ENCODE peak calls at places on chromosomes 4 and X, in five cellular contexts. C is GM23248, W is fibroblast of lung, O is neuronal stem cell, Y is GM23338. Z is an unnamed sample. For H3K4me1, the result is how much of the 10 kb centered on the place peaks cover.

GRCh38 chrX:145552643-145553042 is 265.0 kb upstream of the SLITRK2 start:
- DNase-seq in C (no peak), O (no peak), Y (peak), W (no peak), Z (no peak)

GRCh38 chrX:29653721-29654120 is 561.6 kb upstream of the MAGEB2 start:
- DNase-seq in Y (no peak), C (no peak), W (no peak), O (no peak), Z (no peak)

GRCh38 chr4:140754918-140755810 is 1.0 kb downstream of the TBC1D9 start:
- DNase-seq in O (no peak), Y (peak), C (peak), W (no peak), Z (no peak)

GRCh38 chr4:177671845-177672244 is 229.6 kb upstream of the AGA start:
- DNase-seq in Y (no peak), W (no peak), O (no peak), C (no peak), Z (no peak)

GRCh38 chrX:20026278-20026677 is 35.4 kb upstream of the BCLAF3 start:
- DNase-seq in Y (no peak), O (no peak), C (peak), W (peak), Z (no peak)

GRCh38 chr4:187019896-187020295 is 296.2 kb upstream of the FAT1 start:
- DNase-seq in C (no peak), W (no peak), Y (peak), O (no peak), Z (no peak)

GRCh38 chrX:41720125-41720780 is 3.7 kb upstream of the GPR82 start:
- DNase-seq in W (peak), O (no peak), C (peak), Y (no peak), Z (peak)

GRCh38 chr4:1991596-1992434 is 17.0 kb downstream of the NELFA start:
- DNase-seq in W (no peak), C (no peak), O (no peak), Y (no peak), Z (no peak)

GRCh38 chrX:141320801-141321200 is 78.5 kb upstream of the SPANXC start:
- DNase-seq in Y (no peak), O (no peak), W (no peak), C (no peak), Z (no peak)

GRCh38 chr4:3423952-3424351 is 17.8 kb upstream of the HGFAC start:
- DNase-seq in C (no peak), W (no peak), Y (no peak), O (no peak), Z (no peak)

GRCh38 chrX:55450259-55450658 is 1.7 kb upstream of the MAGEH1 start:
- DNase-seq in W (no peak), C (peak), Y (peak), O (no peak), Z (no peak)

GRCh38 chrX:109475174-109475891 is 6.6 kb downstream of the GUCY2F start:
- DNase-seq in W (peak), O (peak), Y (peak), C (peak), Z (no peak)

GRCh38 chr4:184310881-184311709 is 93.4 kb upstream of the ENPP6 start:
- DNase-seq in O (no peak), Y (no peak), C (no peak), W (no peak), Z (no peak)

GRCh38 chr4:148021706-148022105 is 289.8 kb downstream of the ARHGAP10 start:
- DNase-seq in O (no peak), W (no peak), Y (no peak), C (no peak), Z (no peak)

GRCh38 chr4:3348621-3349020 is 55.8 kb downstream of the RGS12 start:
- DNase-seq in C (no peak), O (no peak), W (no peak), Y (no peak), Z (no peak)

GRCh38 chrX:36978886-36979285 is 29.3 kb upstream of the FAM47C start:
- DNase-seq in O (no peak), W (peak), Y (no peak), C (peak), Z (no peak)

GRCh38 chrX:153919281-153919680 is 6.8 kb downstream of the ARHGAP4 start:
- DNase-seq in O (no peak), Y (no peak), W (no peak), C (no peak), Z (no peak)
- H3K4me2 ChIP-seq in O (no peak), Y (no peak), W (no peak), C (no peak), Z (no peak)

GRCh38 chr4:51851090-51851936 is 8.4 kb downstream of the DCUN1D4 start:
- DNase-seq in C (no peak), O (no peak), W (no peak), Y (no peak), Z (peak)
- H3K4me1 ChIP-seq in C (under half), O (under half), W (under half), Y (half or more), Z (under half)

GRCh38 chr4:33722254-33722653 is 2522.1 kb downstream of the ARAP2 start:
- DNase-seq in W (peak), C (peak), O (no peak), Y (no peak), Z (no peak)

GRCh38 chr4:33724685-33725084 is 2519.6 kb downstream of the ARAP2 start:
- DNase-seq in W (peak), O (no peak), Y (peak), C (no peak), Z (no peak)

GRCh38 chr4:33725861-33726260 is 2518.5 kb downstream of the ARAP2 start:
- DNase-seq in O (no peak), Y (no peak), W (no peak), C (no peak), Z (no peak)

GRCh38 chr4:33722800-33723511 is 2521.4 kb downstream of the ARAP2 start:
- DNase-seq in O (no peak), Y (no peak), C (peak), W (peak), Z (no peak)
- H3K4me2 ChIP-seq in O (no peak), Y (no peak), C (peak), W (no peak), Z (no peak)

DNA sequence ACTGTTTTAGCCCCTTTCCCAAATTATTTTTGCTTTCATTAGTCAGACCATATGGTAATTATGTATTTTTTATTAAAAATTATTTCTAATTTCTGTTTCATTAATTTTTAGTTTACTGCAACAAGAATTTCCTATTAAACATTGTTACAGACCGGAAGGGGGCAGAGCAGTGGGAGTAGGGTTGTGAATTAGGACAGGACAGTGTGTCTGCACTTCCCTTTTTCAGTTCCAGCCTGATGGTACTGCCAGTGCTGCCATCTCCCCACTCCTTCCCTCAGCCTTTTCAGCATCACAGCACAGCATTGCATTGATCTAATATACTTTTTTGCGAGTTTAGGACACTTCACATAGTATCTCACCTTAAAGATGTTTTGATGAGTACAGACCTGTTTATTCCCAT is 76.5 kb downstream of the STIM2 start:
- DNase-seq in O (no peak), Y (no peak), C (no peak), W (no peak), Z (peak)
- H3K4me1 ChIP-seq in O (under half), Y (under half), C (under half), W (under half), Z (under half)

DNA sequence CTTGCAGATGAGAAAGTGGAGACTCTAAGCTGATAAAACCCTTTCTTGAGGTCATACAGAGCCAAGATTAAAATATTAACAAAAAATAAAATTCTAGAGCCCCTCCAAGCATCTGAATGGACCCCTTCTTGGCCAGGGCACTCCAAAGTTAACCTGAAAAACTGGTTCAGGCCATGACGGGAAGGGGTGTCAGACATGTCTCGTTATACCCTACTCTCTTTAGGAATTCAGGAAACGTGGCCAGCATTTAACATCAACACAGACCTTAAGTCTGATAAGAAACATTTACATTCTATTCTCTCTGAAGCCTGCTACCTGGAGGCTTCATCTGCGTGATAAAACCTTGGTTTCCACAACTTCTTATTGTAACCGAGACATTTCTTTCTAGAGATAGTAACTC is 25.8 kb upstream of the BOD1L1 start:
- DNase-seq in W (no peak), C (no peak), O (no peak), Y (no peak), Z (no peak)
- H3K4me2 ChIP-seq in W (no peak), C (no peak), O (no peak), Y (peak), Z (no peak)

DNA sequence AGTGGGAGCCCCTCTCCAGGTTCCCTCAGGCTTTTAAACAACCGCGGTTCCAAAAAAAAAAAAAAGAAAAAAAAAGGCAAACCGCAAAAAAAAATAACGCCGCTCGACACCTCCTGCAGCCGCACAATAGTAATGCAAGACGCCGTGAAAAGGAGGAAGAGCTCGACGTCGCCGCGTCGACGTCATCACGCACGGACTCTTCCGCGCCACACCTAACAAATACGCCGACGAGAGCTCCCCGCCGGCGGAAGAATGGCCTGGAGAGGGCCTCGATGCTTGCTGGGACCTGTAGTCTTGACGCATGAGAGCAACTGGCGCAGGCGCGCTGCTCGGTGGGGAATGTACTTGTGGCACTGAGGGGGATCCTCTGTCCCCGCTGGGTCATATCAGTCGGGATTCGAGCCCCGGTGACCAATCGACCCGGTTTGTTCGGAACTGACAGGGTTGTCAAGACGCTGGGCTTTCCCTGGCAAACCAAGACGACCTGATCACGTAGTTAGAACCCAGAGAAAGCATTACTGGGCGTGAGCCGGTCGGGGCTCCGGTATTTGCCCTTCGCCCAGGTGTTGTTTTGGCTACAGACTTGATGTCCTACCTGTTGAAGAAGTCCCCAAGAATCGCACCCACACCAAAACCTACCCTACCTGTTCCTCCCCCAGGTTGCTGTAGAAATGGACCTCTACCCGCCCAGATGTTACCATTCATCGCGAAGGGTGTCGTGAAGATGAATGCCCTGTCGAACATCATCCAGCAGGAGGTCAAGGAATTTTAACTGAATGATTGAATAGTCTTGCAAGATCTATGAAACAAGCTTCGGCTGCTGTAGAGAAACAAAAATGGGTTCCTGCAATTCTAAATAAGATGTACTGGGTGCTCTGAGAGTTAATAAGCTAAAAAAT is at the start of gene CBR4:
- DNase-seq in Y (peak), O (peak), W (peak), C (peak), Z (peak)
- H3K4me1 ChIP-seq in Y (under half), O (under half), W (under half), C (under half), Z (under half)

DNA sequence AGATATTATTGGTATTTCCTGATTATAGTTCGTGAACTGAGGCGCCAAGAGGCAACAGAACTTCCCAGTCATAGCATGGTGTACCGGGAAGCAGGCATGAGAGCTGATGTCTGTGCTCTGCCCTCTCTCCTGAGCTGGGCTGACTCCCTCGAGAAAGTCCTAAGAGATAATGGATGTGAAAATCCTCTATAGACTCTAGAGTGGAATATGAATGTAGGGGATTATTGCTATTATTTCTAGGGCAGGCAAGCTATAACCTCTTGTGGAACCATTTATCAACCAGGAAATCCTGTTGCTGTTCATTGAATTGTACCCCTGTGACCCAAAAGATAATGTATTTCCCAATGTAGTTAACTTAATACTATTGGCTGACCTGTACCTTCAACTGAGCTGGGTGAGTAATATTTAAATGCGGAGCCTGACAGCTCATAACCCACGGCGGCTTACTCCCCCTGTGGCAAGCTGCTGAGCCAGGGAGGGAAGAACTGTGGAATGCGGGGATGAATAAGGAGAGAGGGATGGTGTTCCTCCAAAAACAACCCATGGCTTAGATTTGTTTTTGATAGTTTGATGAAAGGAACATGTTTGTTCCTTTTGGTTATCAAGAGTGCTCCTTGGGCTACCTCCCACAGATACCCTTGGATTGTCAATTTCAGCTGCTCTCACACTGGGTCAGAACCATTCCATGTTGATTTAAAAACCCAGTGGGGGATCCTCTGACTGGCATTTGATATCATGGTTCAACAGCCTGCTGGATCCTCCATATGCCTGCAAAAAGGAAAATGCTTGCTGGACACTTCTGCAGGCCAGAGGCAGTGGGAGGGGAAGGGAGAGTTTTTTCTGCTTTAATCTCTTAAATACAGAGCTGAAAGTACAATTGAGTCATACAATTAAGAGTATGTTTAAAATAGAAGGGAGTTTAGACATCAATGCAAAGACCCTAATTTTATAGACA is 339.0 kb upstream of the BOD1L1 start:
- DNase-seq in C (peak), W (peak), O (no peak), Y (peak), Z (no peak)
- H3K4me2 ChIP-seq in C (peak), W (no peak), O (no peak), Y (no peak), Z (no peak)

GRCh38 chrX:65687367-65687766 is 19.9 kb downstream of the MSN start:
- DNase-seq in O (no peak), C (no peak), Y (no peak), W (no peak), Z (no peak)
- H3K4me1 ChIP-seq in O (under half), C (half or more), Y (under half), W (under half), Z (half or more)

Z was measured in OCI-LY7.